ENCODE peak calls at places on chromosomes 1 and 21, in eight cellular contexts. One of them, this sample, is unnamed.

GRCh38 chr1:94858276-94858675 is 38.1 kb downstream of the SLC44A3 start:
- DNase-seq in K562: no peak
- DNase-seq in HepG2: no peak
- DNase-seq in SK-N-SH: no peak
- DNase-seq in A549: no peak
- DNase-seq in endothelial cell of umbilical vein: no peak
- DNase-seq in HCT116: no peak
- DNase-seq in GM12878: no peak
- DNase-seq in this sample: no peak

GRCh38 chr1:88892146-88892877 is 945 bp upstream of the GTF2B start:
- DNase-seq in K562: no peak
- DNase-seq in HepG2: peak
- DNase-seq in SK-N-SH: peak
- DNase-seq in A549: peak
- DNase-seq in endothelial cell of umbilical vein: peak
- DNase-seq in HCT116: peak
- DNase-seq in GM12878: no peak
- DNase-seq in this sample: peak

GRCh38 chr21:38266732-38267131 is 9.9 kb downstream of the KCNJ15 start:
- DNase-seq in K562: no peak
- DNase-seq in HepG2: no peak
- DNase-seq in SK-N-SH: no peak
- DNase-seq in A549: no peak
- DNase-seq in endothelial cell of umbilical vein: no peak
- DNase-seq in HCT116: no peak
- DNase-seq in GM12878: no peak
- DNase-seq in this sample: no peak

GRCh38 chr1:228259951-228260350 is 52.1 kb downstream of the OBSCN start:
- DNase-seq in K562: peak
- DNase-seq in HepG2: peak
- DNase-seq in SK-N-SH: no peak
- DNase-seq in A549: no peak
- DNase-seq in endothelial cell of umbilical vein: no peak
- DNase-seq in HCT116: no peak
- DNase-seq in GM12878: no peak
- DNase-seq in this sample: no peak

GRCh38 chr1:93353286-93353685 is 7.6 kb downstream of the DR1 start:
- DNase-seq in K562: no peak
- DNase-seq in HepG2: no peak
- DNase-seq in SK-N-SH: no peak
- DNase-seq in A549: no peak
- DNase-seq in endothelial cell of umbilical vein: peak
- DNase-seq in HCT116: no peak
- DNase-seq in GM12878: no peak
- DNase-seq in this sample: no peak

GRCh38 chr1:206753141-206753540 is 17.4 kb upstream of the IL19 start:
- DNase-seq in K562: no peak
- DNase-seq in HepG2: no peak
- DNase-seq in SK-N-SH: no peak
- DNase-seq in A549: no peak
- DNase-seq in endothelial cell of umbilical vein: no peak
- DNase-seq in HCT116: no peak
- DNase-seq in GM12878: no peak
- DNase-seq in this sample: peak

GRCh38 chr21:31298618-31299269 is 45.3 kb downstream of the TIAM1 start:
- DNase-seq in K562: no peak
- DNase-seq in HepG2: no peak
- DNase-seq in SK-N-SH: no peak
- DNase-seq in A549: no peak
- DNase-seq in endothelial cell of umbilical vein: no peak
- DNase-seq in HCT116: no peak
- DNase-seq in GM12878: peak
- DNase-seq in this sample: no peak

GRCh38 chr1:222909586-222909985 is 94.7 kb downstream of the DISP1 start:
- DNase-seq in K562: no peak
- DNase-seq in HepG2: no peak
- DNase-seq in SK-N-SH: no peak
- DNase-seq in A549: no peak
- DNase-seq in endothelial cell of umbilical vein: no peak
- DNase-seq in HCT116: no peak
- DNase-seq in GM12878: no peak
- DNase-seq in this sample: peak

GRCh38 chr1:110151175-110151715 is 951 bp downstream of the SLC6A17 start:
- DNase-seq in K562: no peak
- DNase-seq in HepG2: no peak
- DNase-seq in SK-N-SH: peak
- DNase-seq in A549: no peak
- DNase-seq in endothelial cell of umbilical vein: no peak
- DNase-seq in HCT116: no peak
- DNase-seq in GM12878: no peak
- DNase-seq in this sample: no peak

GRCh38 chr21:25836396-25836795 is 101.6 kb downstream of the GABPA start:
- DNase-seq in K562: no peak
- DNase-seq in HepG2: no peak
- DNase-seq in SK-N-SH: no peak
- DNase-seq in A549: no peak
- DNase-seq in endothelial cell of umbilical vein: no peak
- DNase-seq in HCT116: no peak
- DNase-seq in GM12878: no peak
- DNase-seq in this sample: no peak

GRCh38 chr1:60746278-60746761 is 336.0 kb upstream of the NFIA start:
- DNase-seq in K562: no peak
- DNase-seq in HepG2: no peak
- DNase-seq in SK-N-SH: peak
- DNase-seq in A549: no peak
- DNase-seq in endothelial cell of umbilical vein: no peak
- DNase-seq in HCT116: no peak
- DNase-seq in GM12878: no peak
- DNase-seq in this sample: no peak

GRCh38 chr1:47406966-47407365 is 9.1 kb upstream of the FOXE3 start:
- DNase-seq in K562: no peak
- DNase-seq in HepG2: no peak
- DNase-seq in SK-N-SH: no peak
- DNase-seq in A549: no peak
- DNase-seq in endothelial cell of umbilical vein: no peak
- DNase-seq in HCT116: no peak
- DNase-seq in GM12878: no peak
- DNase-seq in this sample: no peak

GRCh38 chr1:110336300-110337039 is 2.7 kb upstream of the RBM15 start:
- DNase-seq in K562: no peak
- DNase-seq in HepG2: no peak
- DNase-seq in SK-N-SH: peak
- DNase-seq in A549: no peak
- DNase-seq in endothelial cell of umbilical vein: no peak
- DNase-seq in HCT116: peak
- DNase-seq in GM12878: no peak
- DNase-seq in this sample: no peak

GRCh38 chr1:100627936-100628335 is 90.0 kb downstream of the GPR88 start:
- DNase-seq in K562: no peak
- DNase-seq in HepG2: no peak
- DNase-seq in SK-N-SH: no peak
- DNase-seq in A549: no peak
- DNase-seq in endothelial cell of umbilical vein: peak
- DNase-seq in HCT116: no peak
- DNase-seq in GM12878: no peak
- DNase-seq in this sample: no peak

DNA sequence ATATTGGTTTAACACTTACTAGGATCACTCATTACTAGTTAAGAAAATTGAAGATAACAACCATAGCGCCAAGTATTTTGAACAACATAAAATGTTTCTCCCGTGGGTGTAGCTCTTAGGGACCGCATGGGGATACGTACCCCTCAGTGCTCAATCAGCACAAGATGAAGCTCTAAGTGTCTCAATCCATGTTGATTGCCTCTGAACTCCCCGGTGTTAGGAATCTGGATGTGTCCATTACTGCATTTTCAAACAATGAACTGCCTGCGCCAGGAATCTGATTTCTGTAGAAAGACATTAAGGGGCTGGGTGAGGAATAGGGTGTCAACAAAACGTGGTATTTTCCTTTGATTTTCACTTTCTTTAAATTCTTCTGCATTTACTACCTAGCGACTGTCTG is 100.2 kb downstream of the LMO4 start:
- DNase-seq in K562: no peak
- DNase-seq in HepG2: no peak
- DNase-seq in SK-N-SH: no peak
- DNase-seq in A549: no peak
- DNase-seq in endothelial cell of umbilical vein: no peak
- DNase-seq in HCT116: no peak
- DNase-seq in GM12878: no peak
- DNase-seq in this sample: no peak
- TF ChIP-seq MAX in K562: no peak
- TF ChIP-seq MAX in HepG2: no peak
- TF ChIP-seq MAX in SK-N-SH: no peak
- TF ChIP-seq MAX in A549: no peak
- TF ChIP-seq MAX in endothelial cell of umbilical vein: no peak
- TF ChIP-seq MAX in HCT116: no peak
- TF ChIP-seq MAX in GM12878: no peak
- TF ChIP-seq MAX in this sample: no peak

GRCh38 chr1:153536618-153537375 is 1.0 kb upstream of the S100A6 start:
- DNase-seq in K562: peak
- DNase-seq in HepG2: no peak
- DNase-seq in SK-N-SH: no peak
- DNase-seq in A549: no peak
- DNase-seq in endothelial cell of umbilical vein: no peak
- DNase-seq in HCT116: no peak
- DNase-seq in GM12878: no peak
- DNase-seq in this sample: no peak
- H3K4me3 ChIP-seq in K562: no peak
- H3K4me3 ChIP-seq in HepG2: no peak
- H3K4me3 ChIP-seq in SK-N-SH: peak
- H3K4me3 ChIP-seq in A549: peak
- H3K4me3 ChIP-seq in endothelial cell of umbilical vein: peak
- H3K4me3 ChIP-seq in HCT116: peak
- H3K4me3 ChIP-seq in GM12878: peak
- H3K4me3 ChIP-seq in this sample: peak

GRCh38 chr1:156371553-156372264 is 2.7 kb downstream of the RHBG start:
- DNase-seq in K562: no peak
- DNase-seq in HepG2: peak
- DNase-seq in SK-N-SH: no peak
- DNase-seq in A549: no peak
- DNase-seq in endothelial cell of umbilical vein: no peak
- DNase-seq in HCT116: no peak
- DNase-seq in GM12878: no peak
- DNase-seq in this sample: peak

GRCh38 chr1:156367386-156368156 is 1.4 kb upstream of the RHBG start:
- DNase-seq in K562: no peak
- DNase-seq in HepG2: peak
- DNase-seq in SK-N-SH: peak
- DNase-seq in A549: no peak
- DNase-seq in endothelial cell of umbilical vein: no peak
- DNase-seq in HCT116: no peak
- DNase-seq in GM12878: no peak
- DNase-seq in this sample: no peak

GRCh38 chr1:156368157-156368658 is 803 bp upstream of the RHBG start:
- DNase-seq in K562: no peak
- DNase-seq in HepG2: peak
- DNase-seq in SK-N-SH: peak
- DNase-seq in A549: no peak
- DNase-seq in endothelial cell of umbilical vein: no peak
- DNase-seq in HCT116: no peak
- DNase-seq in GM12878: no peak
- DNase-seq in this sample: no peak

GRCh38 chr1:156366832-156367231 is 2.2 kb upstream of the RHBG start:
- DNase-seq in K562: no peak
- DNase-seq in HepG2: no peak
- DNase-seq in SK-N-SH: no peak
- DNase-seq in A549: no peak
- DNase-seq in endothelial cell of umbilical vein: no peak
- DNase-seq in HCT116: no peak
- DNase-seq in GM12878: no peak
- DNase-seq in this sample: no peak

DNA sequence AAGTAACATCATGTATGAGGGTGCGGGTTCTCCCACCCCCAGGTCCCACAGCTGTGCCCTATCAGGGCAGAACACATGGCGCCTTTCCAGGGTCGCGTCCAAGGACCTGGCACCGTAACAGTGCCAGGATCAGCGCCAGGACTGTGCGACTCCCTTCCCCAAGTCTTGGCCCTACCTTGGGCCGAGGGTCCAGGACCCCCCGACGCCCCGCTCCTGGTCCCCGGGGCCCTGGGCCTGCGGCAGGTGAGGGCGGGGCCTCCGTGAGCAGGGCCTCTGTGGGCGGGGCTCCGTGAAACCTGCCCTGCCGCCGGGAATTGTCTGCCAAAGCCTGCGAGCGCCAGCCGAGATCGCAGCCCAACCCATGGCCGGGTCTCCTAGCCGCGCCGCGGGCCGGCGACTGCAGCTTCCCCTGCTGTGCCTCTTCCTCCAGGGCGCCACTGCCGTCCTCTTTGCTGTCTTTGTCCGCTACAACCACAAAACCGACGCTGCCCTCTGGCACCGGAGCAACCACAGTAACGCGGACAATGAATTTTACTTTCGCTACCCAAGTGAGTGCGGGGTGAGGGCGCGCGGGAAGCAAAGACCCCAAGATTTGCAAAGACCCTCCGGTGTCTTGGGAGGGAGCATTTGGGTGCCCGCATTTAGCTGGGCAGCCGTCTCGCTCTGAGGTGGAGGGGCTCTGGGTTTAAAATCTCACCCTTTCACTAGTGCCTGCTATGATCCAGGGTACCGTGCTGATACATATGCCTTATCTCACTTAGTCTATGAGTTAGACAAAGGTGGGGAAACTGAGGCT is at the start of gene RHBG:
- DNase-seq in K562: no peak
- DNase-seq in HepG2: peak
- DNase-seq in SK-N-SH: no peak
- DNase-seq in A549: no peak
- DNase-seq in endothelial cell of umbilical vein: peak
- DNase-seq in HCT116: no peak
- DNase-seq in GM12878: no peak
- DNase-seq in this sample: peak
- TF ChIP-seq MAX in K562: no peak
- TF ChIP-seq MAX in HepG2: no peak
- TF ChIP-seq MAX in SK-N-SH: no peak
- TF ChIP-seq MAX in A549: no peak
- TF ChIP-seq MAX in endothelial cell of umbilical vein: no peak
- TF ChIP-seq MAX in HCT116: no peak
- TF ChIP-seq MAX in GM12878: no peak
- TF ChIP-seq MAX in this sample: no peak

DNA sequence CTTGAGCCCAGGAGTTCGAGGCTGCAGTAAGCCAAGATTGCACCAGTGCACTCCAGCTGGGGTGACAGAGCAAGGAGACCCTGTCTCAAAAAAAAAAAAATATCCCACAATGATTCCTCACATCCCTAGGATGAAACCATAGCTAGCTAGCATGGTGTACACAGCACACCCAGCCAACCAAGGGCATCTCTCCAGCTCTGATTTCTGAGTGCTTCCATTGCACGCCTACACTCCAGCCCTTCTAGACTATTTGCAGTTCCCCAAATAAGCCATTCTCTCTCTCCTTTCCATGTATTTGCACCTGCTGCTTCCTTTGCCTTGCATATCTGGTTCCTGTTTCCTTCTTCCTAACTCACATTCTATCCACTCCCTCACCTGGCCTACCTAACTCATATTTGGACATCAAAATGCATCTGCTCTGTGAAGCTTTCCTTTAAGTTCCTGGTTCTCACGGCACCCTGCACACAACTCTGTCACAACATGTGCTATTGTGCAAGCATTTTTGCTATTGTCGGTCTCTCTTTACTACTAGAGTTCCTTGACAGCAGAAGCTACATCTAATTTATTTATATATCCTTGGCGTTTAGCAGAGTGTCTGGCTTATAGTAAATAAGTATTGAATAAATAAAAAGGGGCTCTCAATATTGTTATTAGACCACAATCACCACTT is 2.4 kb upstream of the ELAPOR1 start:
- DNase-seq in K562: no peak
- DNase-seq in HepG2: no peak
- DNase-seq in SK-N-SH: no peak
- DNase-seq in A549: no peak
- DNase-seq in endothelial cell of umbilical vein: no peak
- DNase-seq in HCT116: no peak
- DNase-seq in GM12878: no peak
- DNase-seq in this sample: peak
- H3K4me3 ChIP-seq in K562: no peak
- H3K4me3 ChIP-seq in HepG2: no peak
- H3K4me3 ChIP-seq in SK-N-SH: no peak
- H3K4me3 ChIP-seq in A549: no peak
- H3K4me3 ChIP-seq in endothelial cell of umbilical vein: no peak
- H3K4me3 ChIP-seq in HCT116: no peak
- H3K4me3 ChIP-seq in GM12878: no peak
- H3K4me3 ChIP-seq in this sample: no peak